ENCODE peak calls at places on chromosomes 5 and 9, in ten cellular contexts. One of them, this sample, is unnamed.

GRCh38 chr9:98818764-98819163 is 11.3 kb downstream of the GALNT12 start:
- DNase-seq in Peyer's patch: no peak
- DNase-seq in SW480: no peak
- DNase-seq in RPMI7951: no peak
- DNase-seq in NCI-H1092 treated with DMSO at 0.1 percent for 48 hours: no peak
- DNase-seq in cardiac fibroblast: no peak
- DNase-seq in COR-L47: no peak
- DNase-seq in GM23248: no peak
- DNase-seq in WTC11: no peak
- DNase-seq in substantia nigra: no peak
- DNase-seq in this sample: no peak

GRCh38 chr5:55429707-55430253 is 105.0 kb downstream of the PLPP1 start:
- DNase-seq in Peyer's patch: no peak
- DNase-seq in SW480: no peak
- DNase-seq in RPMI7951: no peak
- DNase-seq in NCI-H1092 treated with DMSO at 0.1 percent for 48 hours: no peak
- DNase-seq in cardiac fibroblast: no peak
- DNase-seq in COR-L47: peak; percentile 45
- DNase-seq in GM23248: no peak
- DNase-seq in WTC11: no peak
- DNase-seq in substantia nigra: no peak
- DNase-seq in this sample: no peak

GRCh38 chr5:107476783-107477182 is 194.0 kb downstream of the EFNA5 start:
- DNase-seq in Peyer's patch: no peak
- DNase-seq in SW480: peak; percentile 36
- DNase-seq in RPMI7951: no peak
- DNase-seq in NCI-H1092 treated with DMSO at 0.1 percent for 48 hours: no peak
- DNase-seq in cardiac fibroblast: peak; percentile 80
- DNase-seq in COR-L47: no peak
- DNase-seq in GM23248: no peak
- DNase-seq in WTC11: no peak
- DNase-seq in substantia nigra: no peak
- DNase-seq in this sample: no peak

GRCh38 chr5:132840896-132841818 is 10.7 kb upstream of the SHROOM1 start:
- DNase-seq in Peyer's patch: no peak
- DNase-seq in SW480: no peak
- DNase-seq in RPMI7951: peak; percentile 89
- DNase-seq in NCI-H1092 treated with DMSO at 0.1 percent for 48 hours: no peak
- DNase-seq in cardiac fibroblast: peak; percentile 58
- DNase-seq in COR-L47: peak; percentile 24
- DNase-seq in GM23248: peak; percentile 30
- DNase-seq in WTC11: no peak
- DNase-seq in substantia nigra: no peak
- DNase-seq in this sample: no peak

GRCh38 chr5:143362828-143363227 is 40.7 kb downstream of the NR3C1 start:
- DNase-seq in Peyer's patch: no peak
- DNase-seq in SW480: no peak
- DNase-seq in RPMI7951: no peak
- DNase-seq in NCI-H1092 treated with DMSO at 0.1 percent for 48 hours: no peak
- DNase-seq in cardiac fibroblast: no peak
- DNase-seq in COR-L47: no peak
- DNase-seq in GM23248: no peak
- DNase-seq in WTC11: no peak
- DNase-seq in substantia nigra: no peak
- DNase-seq in this sample: no peak

GRCh38 chr5:41908374-41909079 is 4.4 kb downstream of the RIMOC1 start:
- DNase-seq in Peyer's patch: no peak
- DNase-seq in SW480: no peak
- DNase-seq in RPMI7951: peak; percentile 55
- DNase-seq in NCI-H1092 treated with DMSO at 0.1 percent for 48 hours: no peak
- DNase-seq in cardiac fibroblast: peak; percentile 77
- DNase-seq in COR-L47: no peak
- DNase-seq in GM23248: peak; percentile 83
- DNase-seq in WTC11: no peak
- DNase-seq in substantia nigra: no peak
- DNase-seq in this sample: no peak

GRCh38 chr5:74027732-74028338 is 401.8 kb downstream of the ARHGEF28 start:
- DNase-seq in Peyer's patch: no peak
- DNase-seq in SW480: no peak
- DNase-seq in RPMI7951: no peak
- DNase-seq in NCI-H1092 treated with DMSO at 0.1 percent for 48 hours: no peak
- DNase-seq in cardiac fibroblast: no peak
- DNase-seq in COR-L47: peak; percentile 56
- DNase-seq in GM23248: no peak
- DNase-seq in WTC11: no peak
- DNase-seq in substantia nigra: no peak
- DNase-seq in this sample: no peak

GRCh38 chr5:143642791-143643190 is 169.2 kb upstream of the HMHB1 start:
- DNase-seq in Peyer's patch: no peak
- DNase-seq in SW480: no peak
- DNase-seq in RPMI7951: no peak
- DNase-seq in NCI-H1092 treated with DMSO at 0.1 percent for 48 hours: no peak
- DNase-seq in cardiac fibroblast: peak; percentile 37
- DNase-seq in COR-L47: no peak
- DNase-seq in GM23248: peak; percentile 51
- DNase-seq in WTC11: no peak
- DNase-seq in substantia nigra: no peak
- DNase-seq in this sample: no peak

GRCh38 chr5:111236995-111237394 is 12.8 kb downstream of the CAMK4 start:
- DNase-seq in Peyer's patch: no peak
- DNase-seq in SW480: no peak
- DNase-seq in RPMI7951: no peak
- DNase-seq in NCI-H1092 treated with DMSO at 0.1 percent for 48 hours: no peak
- DNase-seq in cardiac fibroblast: peak; percentile 25
- DNase-seq in COR-L47: no peak
- DNase-seq in GM23248: no peak
- DNase-seq in WTC11: no peak
- DNase-seq in substantia nigra: no peak
- DNase-seq in this sample: no peak

GRCh38 chr9:127380479-127380878 is 16.5 kb upstream of the SLC2A8 start:
- DNase-seq in Peyer's patch: no peak
- DNase-seq in SW480: peak; percentile 20
- DNase-seq in RPMI7951: no peak
- DNase-seq in NCI-H1092 treated with DMSO at 0.1 percent for 48 hours: no peak
- DNase-seq in cardiac fibroblast: no peak
- DNase-seq in COR-L47: no peak
- DNase-seq in GM23248: no peak
- DNase-seq in WTC11: no peak
- DNase-seq in substantia nigra: no peak
- DNase-seq in this sample: no peak

GRCh38 chr5:154940375-154940771 is 500 bp upstream of the MRPL22 start:
- DNase-seq in Peyer's patch: no peak
- DNase-seq in SW480: no peak
- DNase-seq in RPMI7951: no peak
- DNase-seq in NCI-H1092 treated with DMSO at 0.1 percent for 48 hours: no peak
- DNase-seq in cardiac fibroblast: no peak
- DNase-seq in COR-L47: no peak
- DNase-seq in GM23248: no peak
- DNase-seq in WTC11: no peak
- DNase-seq in substantia nigra: no peak
- DNase-seq in this sample: no peak

This sample was measured in T-helper 22 cell.